ENCODE peak calls at places on chromosomes 3 and 15, in four cellular contexts. U is K562, S is SK-N-SH, A is GM12878. Y is an unnamed sample.

GRCh38 chr3:89250742-89251141 is 143.3 kb downstream of the EPHA3 start:
- DNase-seq in U (no peak), S (no peak), A (no peak), Y (no peak)

GRCh38 chr3:168161696-168162095 is 66.0 kb upstream of the GOLIM4 start:
- DNase-seq in U (no peak), S (no peak), A (no peak), Y (no peak)

GRCh38 chr3:101926594-101927105 is 77.3 kb downstream of the NFKBIZ start:
- DNase-seq in U (no peak), S (no peak), A (no peak), Y (no peak)

GRCh38 chr15:100928632-100929280 is 9.6 kb downstream of the LRRK1 start:
- DNase-seq in U (no peak), S (no peak), A (no peak), Y (no peak)

GRCh38 chr3:49775538-49775937 is 10.8 kb downstream of the IP6K1 start:
- DNase-seq in U (no peak), S (peak), A (no peak), Y (no peak)

GRCh38 chr3:188174309-188175044 is 20.5 kb downstream of the LPP start:
- DNase-seq in U (no peak), S (no peak), A (no peak), Y (no peak)

GRCh38 chr15:59998256-59999063 is 5.7 kb upstream of the FOXB1 start:
- DNase-seq in U (no peak), S (peak), A (no peak), Y (no peak)

GRCh38 chr3:72745146-72745976 is 102.9 kb downstream of the SHQ1 start:
- DNase-seq in U (no peak), S (no peak), A (no peak), Y (no peak)

GRCh38 chr15:65008989-65009388 is 19.3 kb upstream of the SPG21 start:
- DNase-seq in U (no peak), S (no peak), A (no peak), Y (no peak)

GRCh38 chr3:69096299-69096698 is 11.6 kb downstream of the ARL6IP5 start:
- DNase-seq in U (no peak), S (no peak), A (no peak), Y (no peak)

GRCh38 chr3:59247402-59247841 is 197.6 kb upstream of the CFAP20DC start:
- DNase-seq in U (no peak), S (no peak), A (peak), Y (no peak)

GRCh38 chr3:190027116-190027515 is 93.6 kb downstream of the P3H2 start:
- DNase-seq in U (no peak), S (no peak), A (no peak), Y (no peak)

GRCh38 chr3:144036498-144036897 is 64.9 kb downstream of the DIPK2A start:
- DNase-seq in U (no peak), S (no peak), A (no peak), Y (no peak)

GRCh38 chr15:97598353-97598798 is 362.1 kb upstream of the ARRDC4 start:
- DNase-seq in U (no peak), S (no peak), A (no peak), Y (no peak)

GRCh38 chr3:149332227-149332765 is 1.1 kb downstream of the TM4SF18 start:
- DNase-seq in U (no peak), S (no peak), A (no peak), Y (no peak)

GRCh38 chr15:55394694-55395093 is 13.5 kb downstream of the CCPG1 start:
- DNase-seq in U (no peak), S (no peak), A (no peak), Y (no peak)

GRCh38 chr15:66803182-66803729 is 101.2 kb downstream of the SMAD6 start:
- DNase-seq in U (peak), S (peak), A (no peak), Y (peak)

GRCh38 chr15:45457215-45457614 is 65.3 kb downstream of the SLC30A4 start:
- DNase-seq in U (no peak), S (no peak), A (no peak), Y (no peak)

GRCh38 chr15:73605759-73606423 is 27.3 kb downstream of the NPTN start:
- DNase-seq in U (no peak), S (no peak), A (no peak), Y (no peak)

GRCh38 chr3:72444642-72445223 is 403.5 kb downstream of the SHQ1 start:
- DNase-seq in U (no peak), S (no peak), A (no peak), Y (no peak)

GRCh38 chr3:143850877-143851276 is 2.6 kb upstream of the SLC9A9 start:
- DNase-seq in U (no peak), S (no peak), A (no peak), Y (no peak)

GRCh38 chr15:98425173-98425572 is 223.2 kb upstream of the IGF1R start:
- DNase-seq in U (no peak), S (no peak), A (no peak), Y (no peak)

GRCh38 chr3:5290915-5291314 is 103.4 kb downstream of the EDEM1 start:
- DNase-seq in U (no peak), S (no peak), A (no peak), Y (no peak)

GRCh38 chr15:91068436-91068835 is 31.6 kb upstream of the SV2B start:
- DNase-seq in U (no peak), S (no peak), A (no peak), Y (no peak)

GRCh38 chr3:36124118-36124796 is 256.0 kb upstream of the STAC start:
- DNase-seq in U (no peak), S (peak), A (no peak), Y (peak)

GRCh38 chr3:52289747-52290595 is 2.3 kb downstream of the GLYCTK start:
- DNase-seq in U (no peak), S (no peak), A (no peak), Y (no peak)

GRCh38 chr3:179454887-179455286 is 3.6 kb upstream of the GNB4 start:
- DNase-seq in U (no peak), S (no peak), A (no peak), Y (no peak)

GRCh38 chr3:74129056-74129455 is 485.4 kb downstream of the CNTN3 start:
- DNase-seq in U (no peak), S (no peak), A (no peak), Y (no peak)

GRCh38 chr3:196708467-196708866 is 3.6 kb downstream of the CEP19 start:
- DNase-seq in U (no peak), S (no peak), A (no peak), Y (no peak)

GRCh38 chr3:196712514-196713413 is 587 bp downstream of the PIGX start:
- DNase-seq in U (peak), S (no peak), A (no peak), Y (peak)

GRCh38 chr3:196707566-196707965 is 4.5 kb downstream of the CEP19 start:
- DNase-seq in U (no peak), S (no peak), A (no peak), Y (no peak)

GRCh38 chr3:196706313-196706712 is 5.7 kb downstream of the CEP19 start:
- DNase-seq in U (no peak), S (no peak), A (no peak), Y (no peak)

GRCh38 chr3:196711838-196712513 is at the start of the genes CEP19 and PIGX:
- DNase-seq in U (peak), S (peak), A (peak), Y (peak)
- TF ChIP-seq CTCF in U (no peak), S (no peak), A (no peak), Y (no peak)

GRCh38 chr3:85783331-85783730 is 824.5 kb downstream of the CADM2 start:
- DNase-seq in U (no peak), S (no peak), A (no peak), Y (no peak)
- TF ChIP-seq USF1 in U (no peak), S (no peak), A (no peak), Y (no peak)

GRCh38 chr3:37862219-37862711 is 585 bp downstream of the CTDSPL start:
- DNase-seq in U (peak), S (peak), A (no peak), Y (peak)
- TF ChIP-seq CTCF in U (no peak), S (no peak), A (no peak), Y (no peak)

DNA sequence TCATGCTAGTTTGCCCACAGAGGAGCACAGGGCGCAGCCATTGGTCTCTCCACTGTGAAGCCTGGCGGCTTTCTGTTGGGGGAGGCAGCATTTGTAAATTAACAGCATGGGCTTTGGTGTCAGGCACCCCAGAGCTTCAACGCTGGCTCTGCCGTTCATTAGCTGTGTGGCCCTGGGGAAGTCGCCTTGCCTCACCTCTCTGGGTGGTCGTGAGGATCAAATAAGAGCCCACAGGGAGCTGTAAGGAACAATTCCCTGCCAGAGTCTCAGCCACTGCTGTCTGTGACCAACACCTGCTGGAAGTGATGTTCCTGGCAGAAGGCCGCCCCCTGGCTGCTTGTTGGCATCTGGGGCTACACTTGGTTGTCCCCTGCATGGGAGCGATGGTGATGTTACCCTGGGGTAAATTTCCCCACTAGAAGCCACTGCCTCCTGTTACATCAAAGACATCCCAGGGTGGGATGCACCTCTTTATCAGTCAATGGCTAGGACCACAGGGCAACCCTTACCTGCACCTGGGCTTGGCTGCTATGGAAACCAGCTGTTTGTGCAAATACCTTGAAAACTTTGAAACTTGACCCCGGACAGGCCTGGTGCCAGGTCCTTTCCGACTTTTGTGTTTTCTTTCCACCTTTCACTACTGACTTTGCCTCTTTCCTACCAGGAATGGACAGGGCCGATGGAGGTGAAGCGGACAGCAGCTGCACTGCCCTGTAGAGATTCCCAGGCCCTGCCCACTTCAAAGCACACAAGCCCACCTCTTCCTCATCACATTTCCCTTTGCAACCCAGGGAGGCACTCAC is 36.9 kb downstream of the DNASE1L3 start:
- DNase-seq in U (peak), S (peak), A (no peak), Y (peak)
- TF ChIP-seq USF1 in U (no peak), S (no peak), A (no peak), Y (no peak)

DNA sequence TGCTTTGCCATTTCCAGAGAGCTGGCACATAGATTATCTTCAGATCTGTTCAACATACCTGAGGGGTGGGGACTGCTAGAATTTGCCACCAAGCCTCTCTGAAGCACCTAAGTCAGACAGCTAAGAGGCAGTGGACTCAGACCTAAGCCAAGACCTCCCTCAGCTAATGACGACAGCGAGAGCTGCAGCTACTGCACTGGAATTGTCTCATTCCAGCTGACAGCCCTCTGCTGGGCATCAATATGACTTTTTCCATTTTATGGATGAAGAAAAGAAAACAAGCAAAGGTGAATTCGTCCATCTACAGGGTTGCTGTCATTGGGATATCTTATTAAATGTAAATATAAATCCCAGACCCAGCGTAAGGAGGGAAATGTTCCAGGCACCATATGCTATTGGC is 85.3 kb upstream of the LRTM1 start:
- DNase-seq in U (no peak), S (peak), A (no peak), Y (no peak)
- TF ChIP-seq CTCF in U (no peak), S (peak), A (no peak), Y (no peak)

DNA sequence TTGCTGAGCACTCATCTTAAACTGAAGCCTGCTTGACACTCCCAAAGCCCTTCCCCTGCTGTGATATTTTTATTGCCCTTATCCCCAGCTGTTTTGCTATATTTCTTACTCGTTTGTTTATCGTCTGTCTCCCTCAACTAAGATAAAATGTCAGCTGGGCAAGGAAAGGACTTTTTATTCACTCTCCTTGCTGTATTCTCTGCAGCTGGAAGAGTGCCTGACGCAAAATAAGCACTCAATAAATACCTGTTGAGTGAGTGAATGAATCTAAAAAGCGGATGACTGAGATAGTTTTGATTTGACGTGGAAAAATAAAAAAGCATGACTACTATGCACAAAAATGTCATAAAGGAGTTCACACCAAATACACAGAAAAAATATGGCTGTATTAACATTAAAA is 84.8 kb upstream of the POMGNT2 start:
- DNase-seq in U (no peak), S (no peak), A (no peak), Y (no peak)
- TF ChIP-seq USF1 in U (no peak), S (no peak), A (no peak), Y (no peak)

DNA sequence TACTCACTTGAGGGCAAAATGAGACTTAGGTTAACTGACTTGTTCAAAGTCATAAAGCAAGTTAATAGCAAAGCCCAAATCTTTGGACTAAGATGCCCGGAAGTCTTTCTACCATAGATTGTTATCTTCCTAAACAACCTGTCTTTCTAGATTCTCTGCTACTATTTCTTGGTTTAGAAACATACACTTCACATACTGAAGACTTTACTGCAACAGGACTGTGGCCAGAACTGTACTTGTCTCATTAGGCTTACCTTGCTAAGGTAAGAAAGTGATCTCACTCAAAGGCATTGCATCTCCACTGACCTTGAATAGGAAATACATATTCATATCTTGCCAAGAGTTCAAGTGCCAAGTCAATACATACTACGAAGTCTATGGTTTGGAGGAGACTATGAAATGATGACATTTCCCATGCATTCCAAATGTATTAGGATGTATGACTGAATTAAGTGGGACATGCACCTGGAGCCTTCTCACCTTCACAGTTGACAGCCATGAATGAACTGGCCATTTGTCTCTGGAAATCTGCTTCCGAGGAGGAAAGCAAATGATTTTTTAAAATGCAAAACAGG is 5.0 kb downstream of the ZDHHC3 start:
- DNase-seq in U (no peak), S (no peak), A (no peak), Y (no peak)
- TF ChIP-seq CTCF in U (no peak), S (no peak), A (no peak), Y (no peak)

DNA sequence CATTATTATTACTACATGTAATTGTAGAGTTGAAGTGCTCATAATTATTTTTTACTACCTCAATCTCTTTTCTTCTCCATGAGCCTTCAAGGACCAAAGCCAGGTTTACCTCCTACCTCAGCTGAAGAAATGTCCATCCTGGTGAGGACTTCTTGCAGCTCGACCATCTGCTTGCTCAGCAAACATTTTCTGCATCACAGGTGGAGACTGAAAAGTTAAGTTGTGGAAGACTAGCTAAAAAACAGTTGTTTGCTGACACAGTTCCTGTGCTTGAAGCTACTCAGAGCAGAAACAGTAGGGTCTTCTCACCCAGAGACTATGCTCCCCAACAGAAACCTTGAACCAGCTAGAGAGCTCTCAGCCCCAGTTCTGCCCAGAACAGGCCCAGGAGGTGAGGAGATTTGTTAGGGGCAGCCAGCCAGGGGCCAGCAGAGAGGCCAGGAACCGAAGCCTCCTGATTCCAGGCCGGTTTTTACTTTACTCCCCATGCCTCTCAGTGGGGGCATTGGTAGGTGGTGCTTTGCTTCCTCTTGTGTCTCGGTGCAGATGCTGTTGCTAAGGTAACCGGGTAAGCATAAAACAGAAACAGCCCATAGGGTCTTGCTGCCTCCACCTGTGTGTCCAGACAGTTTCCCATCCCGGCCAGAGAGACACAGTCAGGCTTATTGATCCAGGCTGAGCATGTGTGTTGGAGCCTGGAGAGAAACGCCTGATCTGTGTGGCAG is 54.9 kb downstream of the CCNL1 start:
- DNase-seq in U (peak), S (no peak), A (no peak), Y (peak)
- TF ChIP-seq USF1 in U (no peak), S (no peak), A (no peak), Y (no peak)

DNA sequence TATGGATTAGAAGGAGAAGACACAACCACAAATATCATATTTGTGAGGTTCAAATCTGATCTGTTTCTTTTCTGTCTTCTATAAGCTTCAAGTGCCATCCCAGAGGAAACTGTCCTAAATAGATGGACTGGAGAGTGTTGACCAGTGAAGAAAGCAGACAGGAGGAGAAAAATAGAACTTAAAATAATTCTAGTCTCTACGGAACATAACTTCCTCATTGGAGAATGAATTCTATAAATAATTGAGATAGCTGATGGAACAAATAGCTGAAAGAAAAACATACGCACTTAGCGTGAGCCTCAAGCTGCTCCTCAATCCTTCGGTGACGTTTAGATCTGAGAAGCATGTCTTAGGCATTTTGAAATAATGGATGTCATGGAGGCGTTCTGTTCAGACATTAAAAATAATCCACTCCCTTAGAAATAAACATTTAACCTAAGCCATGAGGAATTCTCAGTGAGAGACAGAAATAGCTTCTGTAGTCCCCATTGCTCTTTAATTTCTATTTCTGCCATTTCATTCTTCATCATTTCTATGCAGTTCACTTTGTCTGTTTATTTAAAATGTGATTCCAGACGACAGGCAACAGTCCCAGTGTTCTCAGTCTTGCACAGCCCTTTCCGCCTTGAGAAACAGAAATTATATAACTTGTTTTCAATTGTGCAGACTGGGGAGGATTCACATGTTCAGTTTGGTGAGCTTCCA is 97.2 kb downstream of the NR1D2 start:
- DNase-seq in U (no peak), S (no peak), A (no peak), Y (no peak)
- TF ChIP-seq CTCF in U (no peak), S (no peak), A (no peak), Y (no peak)